ENCODE peak calls at places on chromosomes 12 and 14, in four cellular contexts. N, U, Z and E are unnamed samples.

GRCh38 chr12:116053479-116054195 is 223.9 kb downstream of the MED13L start:
- DNase-seq in U (no peak), N (peak; percentile 71), Z (no peak), E (no peak)

GRCh38 chr12:98595152-98595988 is 1.9 kb downstream of the SLC25A3 start:
- DNase-seq in Z (no peak), N (peak; percentile 29), U (no peak), E (no peak)

GRCh38 chr14:74756326-74756725 is 6.8 kb upstream of the YLPM1 start:
- DNase-seq in N (peak; percentile 28), Z (no peak), U (no peak), E (no peak)

GRCh38 chr14:20782280-20782890 is 1.3 kb downstream of the RNASE6 start:
- DNase-seq in N (no peak), U (no peak), Z (no peak), E (no peak)

GRCh38 chr14:24692382-24693352 is 58.7 kb upstream of the GZMB start:
- DNase-seq in U (no peak), N (no peak), Z (no peak), E (no peak)

GRCh38 chr14:70722418-70722817 is 80.7 kb downstream of the TTC9 start:
- DNase-seq in N (no peak), U (no peak), Z (no peak), E (no peak)

GRCh38 chr14:100828448-100828834 is 2.5 kb downstream of the MEG3 start:
- DNase-seq in N (no peak), U (no peak), Z (no peak), E (no peak)

GRCh38 chr14:68784995-68785816 is 7.7 kb downstream of the ZFP36L1 start:
- DNase-seq in N (no peak), Z (no peak), U (no peak), E (no peak)

GRCh38 chr12:89707992-89708792 is 446 bp downstream of the ATP2B1 start:
- DNase-seq in N (no peak), U (peak; percentile 65), Z (no peak), E (peak; percentile 51)

GRCh38 chr12:31226639-31227038 is 99.3 kb downstream of the SINHCAF start:
- DNase-seq in N (no peak), Z (no peak), U (no peak), E (no peak)

GRCh38 chr12:110370732-110371141 is 32.8 kb downstream of the ANAPC7 start:
- DNase-seq in U (no peak), N (no peak), Z (no peak), E (no peak)

GRCh38 chr12:22100952-22101748 is 55.1 kb downstream of the CMAS start:
- DNase-seq in Z (peak; percentile 13), U (no peak), N (peak; percentile 40), E (peak; percentile 44)

GRCh38 chr14:34650786-34651584 is 21.0 kb upstream of the SNX6 start:
- DNase-seq in U (no peak), N (no peak), Z (no peak), E (no peak)

GRCh38 chr14:38255673-38256357 is at the start of gene CLEC14A:
- DNase-seq in U (no peak), Z (no peak), N (no peak), E (peak; percentile 50)

GRCh38 chr14:60651936-60652673 is 2.8 kb upstream of the SIX1 start:
- DNase-seq in Z (no peak), N (no peak), U (no peak), E (peak; percentile 53)

GRCh38 chr12:94010307-94010706 is 138.1 kb upstream of the PLXNC1 start:
- DNase-seq in N (no peak), U (no peak), Z (no peak), E (peak; percentile 71)
- TF ChIP-seq ETV6 in N (no peak), U (no peak), Z (no peak), E (no peak)

DNA sequence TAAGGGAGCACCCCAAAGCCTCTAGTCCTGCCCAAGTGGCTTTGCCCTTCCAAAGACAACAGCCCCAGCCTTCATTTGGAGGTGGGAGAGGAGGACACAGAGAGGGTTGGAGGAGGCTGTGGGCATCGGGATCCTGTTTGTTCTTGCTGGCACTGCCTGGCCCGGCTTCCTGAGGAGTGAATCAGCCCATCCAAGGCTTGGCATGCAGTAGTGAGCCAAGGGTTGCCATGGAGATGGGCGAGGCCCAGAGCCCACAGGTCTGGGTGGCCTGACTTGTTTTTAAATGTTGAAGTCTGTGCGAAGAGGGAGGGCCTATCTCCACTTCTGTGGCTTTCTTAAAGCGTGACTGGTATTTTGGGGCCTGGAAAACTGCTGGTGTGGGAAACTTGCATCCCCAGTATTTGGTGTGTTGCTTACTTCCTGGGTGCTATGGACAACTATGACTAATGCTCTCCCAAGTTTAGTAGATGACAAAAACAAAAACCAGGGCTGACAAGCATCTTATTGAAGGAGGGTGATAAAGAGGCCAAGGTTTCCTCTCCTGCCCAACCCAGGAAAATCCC is 15.8 kb downstream of the CD9 start:
- DNase-seq in N (no peak), Z (no peak), U (no peak), E (peak; percentile 47)
- TF ChIP-seq ETV6 in N (no peak), Z (no peak), U (no peak), E (no peak)

GRCh38 chr12:24738436-24738835 is 210.5 kb downstream of the BCAT1 start:
- DNase-seq in Z (no peak), N (no peak), U (no peak), E (no peak)

GRCh38 chr12:24742378-24742777 is 206.5 kb downstream of the BCAT1 start:
- DNase-seq in Z (peak; percentile 45), N (no peak), U (no peak), E (no peak)

GRCh38 chr12:24739094-24739779 is 209.7 kb downstream of the BCAT1 start:
- DNase-seq in Z (no peak), N (no peak), U (no peak), E (no peak)

GRCh38 chr12:24743891-24744793 is 204.8 kb downstream of the BCAT1 start:
- DNase-seq in Z (no peak), N (no peak), U (peak; percentile 20), E (no peak)

GRCh38 chr12:24741216-24741615 is 207.7 kb downstream of the BCAT1 start:
- DNase-seq in U (no peak), Z (peak; percentile 73), N (no peak), E (no peak)
- TF ChIP-seq ETV6 in U (no peak), Z (no peak), N (no peak), E (no peak)

DNA sequence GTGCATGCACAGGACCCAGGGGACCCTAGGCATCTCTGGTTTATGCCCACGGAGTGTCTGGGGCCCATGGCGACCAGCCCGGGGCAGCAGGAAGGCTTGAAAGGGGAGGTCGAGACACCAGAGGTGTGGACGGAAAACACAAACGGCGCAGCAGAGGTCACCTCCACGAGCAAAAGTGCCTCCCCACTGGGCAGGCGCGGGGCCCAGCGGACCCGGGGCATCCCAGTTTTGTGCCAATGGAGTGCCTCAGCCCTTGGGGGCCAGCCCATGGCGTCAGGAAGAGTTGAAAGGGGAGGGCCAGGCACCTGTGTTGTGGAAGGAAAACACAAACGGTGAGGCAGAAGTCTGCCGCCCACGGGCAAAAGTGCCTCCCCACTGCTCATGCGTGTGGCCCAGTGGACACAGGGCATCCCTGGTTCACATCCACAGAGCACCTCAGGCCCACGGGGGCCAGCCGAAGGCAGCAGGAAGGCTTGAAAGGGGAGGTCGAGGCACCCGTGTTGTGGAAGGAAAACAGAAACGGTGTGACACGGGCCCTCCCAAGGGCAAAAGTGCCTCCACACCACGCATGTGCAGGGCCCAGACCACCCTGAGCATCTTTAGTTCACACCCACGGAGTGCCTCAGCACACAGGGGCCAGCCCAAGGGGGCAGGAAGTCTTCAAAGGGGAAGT is 378.8 kb downstream of the ALG10 start:
- DNase-seq in N (no peak), Z (no peak), U (peak; percentile 1), E (peak; percentile 3)
- TF ChIP-seq ETV6 in N (no peak), Z (no peak), U (no peak), E (no peak)